ENCODE peak calls at places on chromosome 18, in five cellular contexts. X is 8988T, C is NCI-H2081, D is A549, I is endodermal cell. S is an unnamed sample.
A peak's percentile ranks its signal among the peaks of the same experiment; 100 is the strongest.

GRCh38 chr18:72866572-72866900 is 1.3 kb downstream of the NETO1 start:
- DNase-seq in X (no peak), C (no peak), D (no peak), I (no peak), S (no peak)

GRCh38 chr18:28884304-28884703 is 707.4 kb upstream of the CDH2 start:
- DNase-seq in X (no peak), C (no peak), D (no peak), I (no peak), S (no peak)

GRCh38 chr18:13868501-13869271 is 44.7 kb downstream of the MC5R start:
- DNase-seq in X (no peak), C (no peak), D (no peak), I (peak; percentile 73), S (no peak)

GRCh38 chr18:55053976-55054375 is 94.7 kb upstream of the CCDC68 start:
- DNase-seq in X (no peak), C (no peak), D (no peak), I (no peak), S (no peak)

GRCh38 chr18:12359515-12359927 is 17.5 kb downstream of the AFG3L2 start:
- DNase-seq in X (no peak), C (no peak), D (no peak), I (no peak), S (no peak)

GRCh38 chr18:77970814-77971213 is 721.2 kb downstream of the GALR1 start:
- DNase-seq in X (no peak), C (no peak), D (no peak), I (no peak), S (no peak)

GRCh38 chr18:25192065-25192464 is 159.9 kb downstream of the ZNF521 start:
- DNase-seq in X (no peak), C (no peak), D (no peak), I (no peak), S (no peak)

GRCh38 chr18:68779169-68779568 is 18.7 kb upstream of the CCDC102B start:
- DNase-seq in X (no peak), C (no peak), D (no peak), I (no peak), S (no peak)

GRCh38 chr18:7840445-7840844 is 273.3 kb downstream of the PTPRM start:
- DNase-seq in X (no peak), C (no peak), D (no peak), I (no peak), S (no peak)

GRCh38 chr18:8990276-8991031 is 112.0 kb upstream of the NDUFV2 start:
- DNase-seq in X (no peak), C (no peak), D (no peak), I (no peak), S (no peak)

GRCh38 chr18:48613589-48613988 is 74.8 kb downstream of the CTIF start:
- DNase-seq in X (no peak), C (no peak), D (no peak), I (no peak), S (no peak)

GRCh38 chr18:8525692-8526091 is 83.5 kb upstream of the RAB12 start:
- DNase-seq in X (no peak), C (no peak), D (no peak), I (peak; percentile 71), S (no peak)

GRCh38 chr18:9925795-9926194 is 12.0 kb downstream of the VAPA start:
- DNase-seq in X (no peak), C (no peak), D (no peak), I (no peak), S (no peak)

GRCh38 chr18:58402247-58402646 is 226.6 kb downstream of the ALPK2 start:
- DNase-seq in X (no peak), C (no peak), D (no peak), I (peak; percentile 44), S (no peak)

GRCh38 chr18:67710639-67711038 is 194.1 kb upstream of the DSEL start:
- DNase-seq in X (no peak), C (no peak), D (no peak), I (peak; percentile 79), S (no peak)

GRCh38 chr18:69622961-69623360 is 222.3 kb downstream of the DOK6 start:
- DNase-seq in X (no peak), C (no peak), D (no peak), I (no peak), S (no peak)

GRCh38 chr18:70431203-70431624 is 142.4 kb downstream of the SOCS6 start:
- DNase-seq in X (no peak), C (no peak), D (peak; percentile 78), I (no peak), S (peak; percentile 25)

GRCh38 chr18:23926590-23926989 is 88.0 kb upstream of the TTC39C start:
- DNase-seq in X (no peak), C (peak; percentile 51), D (no peak), I (no peak), S (no peak)

GRCh38 chr18:9562584-9562983 is 51.8 kb downstream of the PPP4R1 start:
- DNase-seq in X (no peak), C (no peak), D (no peak), I (no peak), S (no peak)

GRCh38 chr18:41936471-41937134 is 18.4 kb upstream of the PIK3C3 start:
- DNase-seq in X (no peak), C (no peak), D (no peak), I (no peak), S (no peak)

GRCh38 chr18:61893304-61893970 is 630 bp upstream of the RNF152 start:
- DNase-seq in X (peak; percentile 48), C (no peak), D (peak; percentile 13), I (peak; percentile 83), S (peak; percentile 52)

GRCh38 chr18:76972838-76973237 is 150.5 kb downstream of the ZNF236 start:
- DNase-seq in X (no peak), C (no peak), D (no peak), I (no peak), S (no peak)

GRCh38 chr18:27213123-27213717 is 28.1 kb upstream of the CHST9 start:
- DNase-seq in X (no peak), C (no peak), D (no peak), I (peak; percentile 53), S (no peak)

GRCh38 chr18:25279133-25279532 is 72.8 kb downstream of the ZNF521 start:
- DNase-seq in X (no peak), C (no peak), D (no peak), I (no peak), S (no peak)

GRCh38 chr18:658947-659533 is 1.6 kb downstream of the TYMS start:
- DNase-seq in X (no peak), C (no peak), D (no peak), I (no peak), S (no peak)

GRCh38 chr18:36187826-36188721 is 777 bp downstream of the MOCOS start:
- DNase-seq in X (no peak), C (no peak), D (no peak), I (peak; percentile 81), S (peak; percentile 57)

GRCh38 chr18:295756-296155 is 27.9 kb upstream of the THOC1 start:
- DNase-seq in X (no peak), C (no peak), D (no peak), I (no peak), S (no peak)

GRCh38 chr18:55317832-55318231 is 270.2 kb downstream of the TCF4 start:
- DNase-seq in X (no peak), C (no peak), D (no peak), I (no peak), S (no peak)

GRCh38 chr18:56270851-56271250 is 367.5 kb downstream of the TXNL1 start:
- DNase-seq in X (no peak), C (no peak), D (no peak), I (no peak), S (no peak)

GRCh38 chr18:54607213-54607934 is 16.3 kb downstream of the DYNAP start:
- DNase-seq in X (no peak), C (no peak), D (no peak), I (peak; percentile 54), S (peak; percentile 10)

GRCh38 chr18:33804258-33804657 is 226.2 kb downstream of the ASXL3 start:
- DNase-seq in X (no peak), C (no peak), D (no peak), I (no peak), S (no peak)

GRCh38 chr18:7789853-7790552 is 222.9 kb downstream of the PTPRM start:
- DNase-seq in X (no peak), C (peak; percentile 34), D (peak; percentile 33), I (peak; percentile 83), S (peak; percentile 44)

GRCh38 chr18:21557607-21558253 is 42.8 kb downstream of the ESCO1 start:
- DNase-seq in X (no peak), C (no peak), D (no peak), I (no peak), S (no peak)

GRCh38 chr18:10060469-10060782 is 146.6 kb downstream of the VAPA start:
- DNase-seq in X (no peak), C (no peak), D (no peak), I (no peak), S (no peak)

GRCh38 chr18:32803571-32803970 is 30.7 kb upstream of the KLHL14 start:
- DNase-seq in X (no peak), C (no peak), D (no peak), I (no peak), S (no peak)

GRCh38 chr18:48674198-48674721 is 135.4 kb downstream of the CTIF start:
- DNase-seq in X (no peak), C (no peak), D (no peak), I (no peak), S (no peak)

GRCh38 chr18:76080430-76080829 is 414.6 kb downstream of the ZNF516 start:
- DNase-seq in X (no peak), C (no peak), D (no peak), I (no peak), S (no peak)